ENCODE peak calls at places on chromosomes 6 and 20, in eight cellular contexts. P is RPMI8226; N is activated naive CD4-positive, alpha-beta T cell; D is COLO829; O is iPS-NIHi11; X is fibroblast of the conjunctiva; C is COR-L47; S is effector CD4-positive, alpha-beta T cell. E is an unnamed sample.

GRCh38 chr6:112429226-112429625 is 82.1 kb downstream of the RFPL4B start:
- DNase-seq in P (no peak), N (no peak), D (no peak), O (no peak), X (no peak), C (peak), S (no peak), E (no peak)

GRCh38 chr6:17705428-17705777 is 1.3 kb downstream of the NUP153 start:
- DNase-seq in P (peak), N (no peak), D (peak), O (peak), X (no peak), C (no peak), S (no peak), E (no peak)

GRCh38 chr6:67896476-67896875 is 738.6 kb upstream of the ADGRB3 start:
- DNase-seq in P (no peak), N (no peak), D (no peak), O (no peak), X (no peak), C (no peak), S (no peak), E (no peak)

GRCh38 chr6:151091571-151091970 is 148.2 kb upstream of the AKAP12 start:
- DNase-seq in P (no peak), N (no peak), D (no peak), O (no peak), X (no peak), C (no peak), S (no peak), E (no peak)

GRCh38 chr6:142400495-142400894 is 98.7 kb downstream of the ADGRG6 start:
- DNase-seq in P (no peak), N (no peak), D (no peak), O (no peak), X (no peak), C (no peak), S (no peak), E (no peak)

GRCh38 chr6:161104966-161105365 is 113.4 kb downstream of the MAP3K4 start:
- DNase-seq in P (no peak), N (no peak), D (no peak), O (no peak), X (no peak), C (no peak), S (no peak), E (no peak)

GRCh38 chr20:24157213-24157612 is 168.6 kb upstream of the GGTLC1 start:
- DNase-seq in P (no peak), N (no peak), D (no peak), O (no peak), X (no peak), C (no peak), S (no peak), E (no peak)

GRCh38 chr20:47571426-47571825 is 69.7 kb downstream of the NCOA3 start:
- DNase-seq in P (no peak), N (no peak), D (no peak), O (no peak), X (no peak), C (no peak), S (no peak), E (no peak)